ENCODE peak calls at places on chromosomes 1 and 21, in five cellular contexts. One of them, this sample, is unnamed. For H3K27me3, the result is how much of the 10 kb centered on the place peaks cover.

GRCh38 chr1:2935184-2935583 is 86.1 kb upstream of the ACTRT2 start:
- DNase-seq in mammary epithelial cell: no peak
- DNase-seq in lung: no peak
- DNase-seq in HAP-1: no peak
- DNase-seq in GM23248: no peak
- DNase-seq in this sample: no peak

GRCh38 chr1:6350416-6351088 is 43.0 kb downstream of the ACOT7 start:
- DNase-seq in mammary epithelial cell: peak
- DNase-seq in lung: peak
- DNase-seq in HAP-1: no peak
- DNase-seq in GM23248: no peak
- DNase-seq in this sample: no peak

GRCh38 chr21:20617130-20617529 is 381.1 kb upstream of the NCAM2 start:
- DNase-seq in mammary epithelial cell: no peak
- DNase-seq in lung: no peak
- DNase-seq in HAP-1: no peak
- DNase-seq in GM23248: no peak
- DNase-seq in this sample: peak

GRCh38 chr1:108121361-108122143 is 78.6 kb downstream of the SLC25A24 start:
- DNase-seq in mammary epithelial cell: no peak
- DNase-seq in lung: no peak
- DNase-seq in HAP-1: peak
- DNase-seq in GM23248: no peak
- DNase-seq in this sample: no peak

GRCh38 chr1:5990913-5991783 is 1.1 kb downstream of the NPHP4 start:
- DNase-seq in mammary epithelial cell: peak
- DNase-seq in lung: no peak
- DNase-seq in HAP-1: peak
- DNase-seq in GM23248: peak
- DNase-seq in this sample: peak

GRCh38 chr21:16707274-16707673 is 805.6 kb upstream of the CXADR start:
- DNase-seq in mammary epithelial cell: no peak
- DNase-seq in lung: no peak
- DNase-seq in HAP-1: no peak
- DNase-seq in GM23248: no peak
- DNase-seq in this sample: no peak

GRCh38 chr1:42913426-42914091 is 45.1 kb downstream of the SLC2A1 start:
- DNase-seq in mammary epithelial cell: peak
- DNase-seq in lung: peak
- DNase-seq in HAP-1: peak
- DNase-seq in GM23248: peak
- DNase-seq in this sample: peak

GRCh38 chr1:39387452-39387851 is 104.0 kb upstream of the BMP8A start:
- DNase-seq in mammary epithelial cell: peak
- DNase-seq in lung: no peak
- DNase-seq in HAP-1: peak
- DNase-seq in GM23248: peak
- DNase-seq in this sample: no peak

GRCh38 chr1:44423706-44424546 is 18.9 kb downstream of the RNF220 start:
- DNase-seq in mammary epithelial cell: peak
- DNase-seq in lung: peak
- DNase-seq in HAP-1: no peak
- DNase-seq in GM23248: peak
- DNase-seq in this sample: peak

GRCh38 chr1:18192974-18193373 is 85.4 kb downstream of the IGSF21 start:
- DNase-seq in mammary epithelial cell: no peak
- DNase-seq in lung: no peak
- DNase-seq in HAP-1: no peak
- DNase-seq in GM23248: no peak
- DNase-seq in this sample: no peak

GRCh38 chr1:162857850-162858249 is 3.1 kb downstream of the CCDC190 start:
- DNase-seq in mammary epithelial cell: peak
- DNase-seq in lung: no peak
- DNase-seq in HAP-1: no peak
- DNase-seq in GM23248: peak
- DNase-seq in this sample: no peak

GRCh38 chr1:225554216-225554812 is 98.6 kb downstream of the ENAH start:
- DNase-seq in mammary epithelial cell: no peak
- DNase-seq in lung: no peak
- DNase-seq in HAP-1: no peak
- DNase-seq in GM23248: peak
- DNase-seq in this sample: peak

GRCh38 chr1:147625274-147625986 is 44.9 kb downstream of the ACP6 start:
- DNase-seq in mammary epithelial cell: no peak
- DNase-seq in lung: no peak
- DNase-seq in HAP-1: no peak
- DNase-seq in GM23248: no peak
- DNase-seq in this sample: no peak

GRCh38 chr1:167538657-167539056 is 14.9 kb downstream of the CREG1 start:
- DNase-seq in mammary epithelial cell: no peak
- DNase-seq in lung: no peak
- DNase-seq in HAP-1: no peak
- DNase-seq in GM23248: peak
- DNase-seq in this sample: peak

GRCh38 chr1:119742193-119742592 is 26.5 kb downstream of the HMGCS2 start:
- DNase-seq in mammary epithelial cell: no peak
- DNase-seq in lung: no peak
- DNase-seq in HAP-1: no peak
- DNase-seq in GM23248: peak
- DNase-seq in this sample: no peak

GRCh38 chr21:45899317-45900033 is 82.1 kb upstream of the COL6A1 start:
- DNase-seq in mammary epithelial cell: peak
- DNase-seq in lung: no peak
- DNase-seq in HAP-1: no peak
- DNase-seq in GM23248: no peak
- DNase-seq in this sample: no peak

GRCh38 chr1:36847761-36848160 is 186.6 kb downstream of the GRIK3 start:
- DNase-seq in mammary epithelial cell: no peak
- DNase-seq in lung: no peak
- DNase-seq in HAP-1: no peak
- DNase-seq in GM23248: no peak
- DNase-seq in this sample: no peak

GRCh38 chr1:92804721-92805169 is 19.8 kb upstream of the EVI5 start:
- DNase-seq in mammary epithelial cell: peak
- DNase-seq in lung: peak
- DNase-seq in HAP-1: peak
- DNase-seq in GM23248: peak
- DNase-seq in this sample: peak

GRCh38 chr1:150256193-150256548 is 1.4 kb upstream of the CA14 start:
- DNase-seq in mammary epithelial cell: no peak
- DNase-seq in lung: no peak
- DNase-seq in HAP-1: no peak
- DNase-seq in GM23248: no peak
- DNase-seq in this sample: no peak

GRCh38 chr1:112712191-112712590 is 2.9 kb downstream of the PPM1J start:
- DNase-seq in mammary epithelial cell: no peak
- DNase-seq in lung: no peak
- DNase-seq in HAP-1: no peak
- DNase-seq in GM23248: no peak
- DNase-seq in this sample: no peak

GRCh38 chr1:55951291-55951690 is 628.1 kb downstream of the PLPP3 start:
- DNase-seq in mammary epithelial cell: no peak
- DNase-seq in lung: no peak
- DNase-seq in HAP-1: no peak
- DNase-seq in GM23248: no peak
- DNase-seq in this sample: no peak

GRCh38 chr1:229046251-229046853 is 224.6 kb upstream of the RAB4A start:
- DNase-seq in mammary epithelial cell: no peak
- DNase-seq in lung: no peak
- DNase-seq in HAP-1: no peak
- DNase-seq in GM23248: no peak
- DNase-seq in this sample: no peak

GRCh38 chr21:32007461-32007860 is 134.6 kb downstream of the HUNK start:
- DNase-seq in mammary epithelial cell: no peak
- DNase-seq in lung: no peak
- DNase-seq in HAP-1: no peak
- DNase-seq in GM23248: peak
- DNase-seq in this sample: no peak

GRCh38 chr1:48761986-48762385 is 14.7 kb downstream of the BEND5 start:
- DNase-seq in mammary epithelial cell: no peak
- DNase-seq in lung: no peak
- DNase-seq in HAP-1: no peak
- DNase-seq in GM23248: peak
- DNase-seq in this sample: peak

GRCh38 chr1:68233202-68233601 is 879 bp upstream of the WLS start:
- DNase-seq in mammary epithelial cell: no peak
- DNase-seq in lung: no peak
- DNase-seq in HAP-1: no peak
- DNase-seq in GM23248: no peak
- DNase-seq in this sample: no peak

GRCh38 chr1:1069711-1070676 is 4.1 kb downstream of the RNF223 start:
- DNase-seq in mammary epithelial cell: no peak
- DNase-seq in lung: no peak
- DNase-seq in HAP-1: no peak
- DNase-seq in GM23248: peak
- DNase-seq in this sample: peak

GRCh38 chr21:46148106-46148505 is 7.3 kb downstream of the FTCD start:
- DNase-seq in mammary epithelial cell: no peak
- DNase-seq in lung: no peak
- DNase-seq in HAP-1: no peak
- DNase-seq in GM23248: no peak
- DNase-seq in this sample: no peak

GRCh38 chr1:156572663-156573018 is 276 bp upstream of the IQGAP3 start:
- DNase-seq in mammary epithelial cell: no peak
- DNase-seq in lung: no peak
- DNase-seq in HAP-1: no peak
- DNase-seq in GM23248: no peak
- DNase-seq in this sample: no peak
- H3K4me3 ChIP-seq in mammary epithelial cell: no peak
- H3K4me3 ChIP-seq in lung: no peak
- H3K4me3 ChIP-seq in HAP-1: peak
- H3K4me3 ChIP-seq in GM23248: peak
- H3K4me3 ChIP-seq in this sample: peak

GRCh38 chr1:41286992-41287391 is 44.9 kb upstream of the SCMH1 start:
- DNase-seq in mammary epithelial cell: no peak
- DNase-seq in lung: no peak
- DNase-seq in HAP-1: no peak
- DNase-seq in GM23248: no peak
- DNase-seq in this sample: no peak
- H3K27me3 ChIP-seq in mammary epithelial cell: under half
- H3K27me3 ChIP-seq in lung: under half
- H3K27me3 ChIP-seq in HAP-1: half or more
- H3K27me3 ChIP-seq in GM23248: half or more
- H3K27me3 ChIP-seq in this sample: under half

DNA sequence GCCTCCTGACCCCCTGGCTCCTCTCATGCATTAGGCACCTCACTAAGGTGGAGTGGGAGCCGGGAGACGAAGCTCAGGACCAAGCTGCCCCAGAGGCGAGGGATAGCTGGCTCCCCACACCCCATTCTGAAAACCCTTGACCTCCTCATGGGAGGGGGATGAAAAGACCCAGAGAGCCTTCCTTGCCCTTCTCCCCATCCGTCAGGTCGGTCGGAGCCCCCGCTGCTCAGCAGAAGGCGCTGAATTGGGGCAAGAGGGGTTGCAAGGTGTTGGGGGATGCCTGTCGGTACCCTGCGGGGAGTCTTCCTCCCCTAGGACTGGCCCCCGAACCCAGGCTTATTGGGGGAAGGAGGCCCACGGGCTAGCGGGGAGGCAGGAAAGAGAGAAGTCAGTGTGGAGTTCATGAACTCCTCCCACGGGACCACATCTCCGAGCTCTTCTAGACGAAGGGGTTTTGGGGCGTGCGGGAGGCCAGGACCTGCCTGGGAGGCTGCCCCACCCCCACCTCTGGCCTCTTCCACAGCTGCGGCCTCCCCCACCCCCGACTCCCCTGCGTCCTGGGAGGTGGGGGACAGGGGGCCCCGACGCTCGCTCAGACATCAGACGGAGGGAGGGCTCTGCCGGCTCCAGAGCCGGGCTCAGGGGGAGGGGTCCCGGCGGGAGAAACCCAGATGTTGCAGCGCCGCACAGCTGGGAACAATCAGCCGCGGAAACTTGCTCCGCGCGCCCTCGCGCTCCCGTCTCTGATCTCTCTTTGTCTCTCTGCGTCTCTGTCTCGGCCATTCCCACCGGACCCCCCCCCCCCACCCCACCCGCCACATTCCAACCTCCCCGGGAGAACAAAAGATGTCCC is 719 bp downstream of the MFAP2 start:
- DNase-seq in mammary epithelial cell: no peak
- DNase-seq in lung: no peak
- DNase-seq in HAP-1: no peak
- DNase-seq in GM23248: peak
- DNase-seq in this sample: peak
- H3K4me3 ChIP-seq in mammary epithelial cell: no peak
- H3K4me3 ChIP-seq in lung: no peak
- H3K4me3 ChIP-seq in HAP-1: peak
- H3K4me3 ChIP-seq in GM23248: peak
- H3K4me3 ChIP-seq in this sample: peak

GRCh38 chr1:217139513-217139912 is 416.3 kb upstream of the ESRRG start:
- DNase-seq in mammary epithelial cell: no peak
- DNase-seq in lung: no peak
- DNase-seq in HAP-1: no peak
- DNase-seq in GM23248: no peak
- DNase-seq in this sample: peak
- H3K27me3 ChIP-seq in mammary epithelial cell: under half
- H3K27me3 ChIP-seq in lung: under half
- H3K27me3 ChIP-seq in HAP-1: under half
- H3K27me3 ChIP-seq in GM23248: half or more
- H3K27me3 ChIP-seq in this sample: under half

GRCh38 chr1:183103577-183103976 is 80.4 kb downstream of the LAMC1 start:
- DNase-seq in mammary epithelial cell: no peak
- DNase-seq in lung: no peak
- DNase-seq in HAP-1: no peak
- DNase-seq in GM23248: no peak
- DNase-seq in this sample: no peak
- H3K4me3 ChIP-seq in mammary epithelial cell: no peak
- H3K4me3 ChIP-seq in lung: no peak
- H3K4me3 ChIP-seq in HAP-1: no peak
- H3K4me3 ChIP-seq in GM23248: no peak
- H3K4me3 ChIP-seq in this sample: no peak

DNA sequence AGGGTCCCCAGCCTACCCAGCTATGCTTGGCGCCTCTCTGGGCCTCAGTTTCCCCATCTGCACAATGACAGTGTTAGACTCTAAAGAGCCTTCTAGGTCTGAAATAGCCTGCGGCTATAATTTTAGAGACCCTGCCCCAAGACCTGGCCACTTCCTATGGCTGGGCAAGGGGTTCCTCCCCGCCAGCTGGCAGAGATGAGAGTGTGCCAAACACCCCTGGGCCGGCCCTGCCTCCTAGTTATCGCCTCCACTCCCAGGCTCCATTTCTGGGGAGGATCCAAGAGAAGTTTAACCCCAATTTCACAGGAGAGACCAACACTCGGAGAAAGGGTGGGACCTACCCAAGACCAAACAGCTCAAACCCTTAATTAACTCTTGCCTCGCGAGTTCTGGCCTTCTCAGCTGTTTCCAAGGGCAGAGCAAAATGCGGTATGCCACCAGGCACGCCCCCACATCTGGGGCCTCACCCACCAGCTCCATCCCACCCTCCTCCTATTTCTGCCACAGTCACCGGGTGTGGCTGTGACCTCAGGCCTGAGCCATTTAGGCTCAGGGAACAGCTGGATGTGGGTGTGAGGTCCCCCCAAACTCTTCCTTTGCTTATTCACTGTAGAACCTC is 35.7 kb downstream of the TTC39A start:
- DNase-seq in mammary epithelial cell: no peak
- DNase-seq in lung: no peak
- DNase-seq in HAP-1: no peak
- DNase-seq in GM23248: no peak
- DNase-seq in this sample: no peak
- H3K27me3 ChIP-seq in mammary epithelial cell: under half
- H3K27me3 ChIP-seq in lung: under half
- H3K27me3 ChIP-seq in HAP-1: under half
- H3K27me3 ChIP-seq in GM23248: under half
- H3K27me3 ChIP-seq in this sample: under half